ENCODE peak calls at places on chromosomes 11 and 22, in five cellular contexts. A is lower lobe of right lung, L is GM23338, K is H1, C is kidney. Y is an unnamed sample. For H3K36me3, the result is how much of the 10 kb centered on the place peaks cover.

GRCh38 chr11:103716363-103716762 is 320.1 kb upstream of the DDI1 start:
- DNase-seq in A (no peak), L (no peak), K (no peak), C (peak), Y (no peak)

GRCh38 chr11:200224-201003 is 6.8 kb downstream of the BET1L start:
- DNase-seq in A (peak), L (peak), K (no peak), C (peak), Y (no peak)

GRCh38 chr22:49545606-49546005 is 282.1 kb downstream of the BRD1 start:
- DNase-seq in A (peak), L (no peak), K (no peak), C (peak), Y (no peak)

GRCh38 chr11:70155386-70155785 is 47.7 kb upstream of the FADD start:
- DNase-seq in A (no peak), L (no peak), K (no peak), C (no peak), Y (no peak)

GRCh38 chr22:26713823-26714449 is 56.5 kb downstream of the MIAT start:
- DNase-seq in A (no peak), L (no peak), K (no peak), C (no peak), Y (no peak)

GRCh38 chr22:33083212-33083611 is 25.0 kb upstream of the SYN3 start:
- DNase-seq in A (no peak), L (peak), K (no peak), C (no peak), Y (no peak)

GRCh38 chr22:26646158-26646557 is 11.2 kb upstream of the MIAT start:
- DNase-seq in A (no peak), L (no peak), K (no peak), C (no peak), Y (no peak)

GRCh38 chr11:61626580-61627380 is 45.9 kb upstream of the SYT7 start:
- DNase-seq in A (peak), L (peak), K (no peak), C (peak), Y (peak)

GRCh38 chr11:2797741-2798361 is 87.7 kb downstream of the CDKN1C start:
- DNase-seq in A (peak), L (no peak), K (no peak), C (no peak), Y (no peak)

GRCh38 chr11:60130496-60130895 is 42.0 kb downstream of the MS4A2 start:
- DNase-seq in A (no peak), L (peak), K (peak), C (no peak), Y (peak)

GRCh38 chr11:55457641-55458040 is 89.9 kb downstream of the OR4A15 start:
- DNase-seq in A (no peak), L (no peak), K (no peak), C (no peak), Y (no peak)

GRCh38 chr11:77993902-77994301 is 566 bp downstream of the INTS4 start:
- DNase-seq in A (no peak), L (peak), K (no peak), C (no peak), Y (peak)

GRCh38 chr11:70895061-70895670 is 357.2 kb downstream of the SHANK2 start:
- DNase-seq in A (peak), L (no peak), K (no peak), C (peak), Y (peak)

GRCh38 chr11:77411238-77411637 is 62.7 kb downstream of the PAK1 start:
- DNase-seq in A (peak), L (peak), K (no peak), C (peak), Y (no peak)

GRCh38 chr11:37973926-37974325 is 1375.9 kb upstream of the RAG2 start:
- DNase-seq in A (no peak), L (no peak), K (no peak), C (no peak), Y (no peak)

GRCh38 chr11:64453466-64453865 is 94.5 kb downstream of the RPS6KA4 start:
- DNase-seq in A (no peak), L (no peak), K (no peak), C (peak), Y (peak)

GRCh38 chr11:79147731-79148130 is 293.1 kb downstream of the TENM4 start:
- DNase-seq in A (no peak), L (no peak), K (no peak), C (no peak), Y (no peak)

GRCh38 chr11:77602385-77603105 is 12.8 kb downstream of the AQP11 start:
- DNase-seq in A (no peak), L (no peak), K (no peak), C (no peak), Y (no peak)

GRCh38 chr11:12526789-12527188 is 147.4 kb upstream of the TEAD1 start:
- DNase-seq in A (no peak), L (no peak), K (no peak), C (no peak), Y (no peak)

GRCh38 chr11:33930317-33931021 is 38.6 kb upstream of the LMO2 start:
- DNase-seq in A (no peak), L (no peak), K (no peak), C (no peak), Y (no peak)

GRCh38 chr11:57490456-57491248 is 24.9 kb downstream of the SLC43A1 start:
- DNase-seq in A (no peak), L (no peak), K (no peak), C (no peak), Y (no peak)

GRCh38 chr22:30235687-30236170 is 10.8 kb downstream of the LIF start:
- DNase-seq in A (no peak), L (peak), K (no peak), C (peak), Y (peak)

GRCh38 chr11:111330234-111330893 is 32.0 kb downstream of the POU2AF3 start:
- DNase-seq in A (no peak), L (no peak), K (no peak), C (no peak), Y (no peak)

GRCh38 chr22:44645531-44645930 is 56.5 kb upstream of the PRR5 start:
- DNase-seq in A (no peak), L (no peak), K (no peak), C (peak), Y (peak)

GRCh38 chr22:41383085-41383484 is 1.3 kb downstream of the TEF start:
- DNase-seq in A (no peak), L (no peak), K (no peak), C (no peak), Y (no peak)
- H3K4me3 ChIP-seq in A (peak), L (peak), K (peak), C (peak), Y (no peak)

GRCh38 chr11:65537620-65538231 is 12.8 kb downstream of the SCYL1 start:
- DNase-seq in A (no peak), L (no peak), K (no peak), C (no peak), Y (no peak)
- H3K36me3 ChIP-seq in A (half or more), L (under half), K (under half), C (under half), Y (under half)

GRCh38 chr11:73528877-73529530 is 68.9 kb downstream of the FAM168A start:
- DNase-seq in A (no peak), L (peak), K (no peak), C (no peak), Y (no peak)

GRCh38 chr11:73525611-73526010 is 72.3 kb downstream of the FAM168A start:
- DNase-seq in A (no peak), L (no peak), K (no peak), C (no peak), Y (no peak)

GRCh38 chr11:73530109-73530508 is 67.8 kb downstream of the FAM168A start:
- DNase-seq in A (no peak), L (peak), K (peak), C (no peak), Y (no peak)

GRCh38 chr11:73528013-73528412 is 69.9 kb downstream of the FAM168A start:
- DNase-seq in A (no peak), L (no peak), K (no peak), C (no peak), Y (no peak)

DNA sequence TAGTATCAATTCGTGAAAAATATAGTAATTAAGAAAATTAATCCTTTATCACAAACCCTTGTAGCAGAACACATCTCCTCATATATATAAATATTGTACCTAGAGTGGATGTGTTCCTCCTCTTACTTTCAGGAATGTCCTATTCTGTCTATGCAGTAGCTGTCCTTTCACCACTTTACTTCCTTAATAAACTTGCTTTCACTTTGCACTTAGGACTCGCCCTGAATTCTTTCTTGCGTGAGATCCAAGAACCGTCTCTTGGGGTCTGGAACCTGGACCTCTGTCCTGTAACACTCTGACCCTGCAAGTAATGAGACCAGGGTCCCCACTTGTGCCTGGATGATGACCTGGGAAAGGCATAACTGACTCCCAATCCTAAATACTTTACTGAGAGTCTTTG is 69.5 kb downstream of the FAM168A start:
- DNase-seq in A (no peak), L (no peak), K (no peak), C (no peak), Y (no peak)
- H3K4me3 ChIP-seq in A (peak), L (peak), K (no peak), C (peak), Y (no peak)

GRCh38 chr11:95802806-95803205 is 12.5 kb downstream of the CEP57 start:
- DNase-seq in A (no peak), L (no peak), K (no peak), C (no peak), Y (no peak)
- H3K36me3 ChIP-seq in A (under half), L (under half), K (under half), C (under half), Y (under half)

DNA sequence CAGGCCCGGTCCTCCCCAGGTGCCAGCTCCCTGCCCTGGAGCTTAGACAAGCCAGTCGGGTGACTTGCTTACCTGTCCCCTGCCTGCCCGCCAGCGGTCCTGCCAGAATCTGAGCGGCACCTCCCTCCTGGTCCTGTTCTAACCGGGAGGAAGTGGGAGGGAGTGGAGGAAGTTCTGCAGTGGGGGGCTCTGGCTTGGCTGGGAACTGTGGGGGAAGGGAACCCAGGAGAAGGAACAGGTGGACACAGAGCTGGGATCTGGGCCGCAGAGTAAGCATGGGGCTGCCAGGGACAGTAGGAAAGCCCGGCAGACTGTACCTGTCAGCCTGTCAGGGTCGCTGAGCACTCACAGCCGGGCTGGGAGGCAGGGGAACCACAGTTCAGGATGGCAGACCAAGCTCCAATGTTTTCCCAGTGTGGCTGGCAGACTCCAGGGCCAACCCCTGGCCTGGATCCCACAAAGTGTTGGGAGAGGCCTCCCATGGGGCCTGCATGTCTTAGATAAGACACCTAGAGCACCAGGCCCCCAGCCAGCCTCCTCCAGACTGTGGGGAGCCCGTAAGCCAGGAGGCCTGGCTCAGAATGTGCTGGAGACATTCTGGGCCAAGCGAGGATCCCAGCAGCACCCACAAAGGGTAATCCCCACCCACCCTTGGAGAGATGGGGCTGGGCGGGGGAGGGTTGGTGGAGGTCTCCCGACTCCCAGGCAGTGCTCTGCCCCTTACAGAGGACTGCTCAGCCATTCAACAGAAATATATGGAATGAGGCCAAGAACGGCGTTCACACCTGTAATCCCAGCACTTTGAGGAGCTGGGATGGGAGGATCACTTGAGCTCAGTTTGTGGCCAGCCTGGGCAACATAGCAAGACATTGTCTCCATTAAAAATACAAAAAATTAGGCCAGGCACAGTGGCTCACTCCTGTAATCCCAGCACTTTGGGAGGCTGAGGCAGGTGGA is 2.3 kb downstream of the CYB5R3 start:
- DNase-seq in A (no peak), L (no peak), K (no peak), C (peak), Y (peak)
- H3K4me3 ChIP-seq in A (peak), L (no peak), K (no peak), C (peak), Y (no peak)

GRCh38 chr11:30412509-30412908 is 89.6 kb downstream of the ARL14EP start:
- DNase-seq in A (no peak), L (no peak), K (no peak), C (no peak), Y (no peak)
- H3K36me3 ChIP-seq in A (under half), L (under half), K (under half), C (under half), Y (under half)

DNA sequence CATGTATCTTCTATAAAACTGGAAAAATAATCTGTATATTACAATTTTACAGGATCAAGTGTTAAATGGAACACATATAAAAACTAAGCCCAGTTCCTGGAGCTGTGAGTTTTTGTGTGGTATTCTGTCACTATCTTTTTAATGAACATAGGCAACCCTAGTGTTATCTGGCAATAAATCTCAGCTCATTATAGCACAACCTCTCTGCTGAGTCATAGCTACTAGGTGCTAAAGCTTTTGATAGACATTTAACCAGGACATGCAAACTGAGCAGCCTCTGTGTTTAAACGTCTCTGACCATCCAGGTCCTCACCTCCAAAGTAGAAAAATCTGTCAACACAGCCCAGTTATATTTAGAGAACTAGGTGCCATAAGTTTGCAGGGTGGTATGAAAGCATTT is 91.0 kb upstream of the CARD18 start:
- DNase-seq in A (no peak), L (no peak), K (no peak), C (no peak), Y (no peak)
- H3K4me3 ChIP-seq in A (no peak), L (no peak), K (no peak), C (no peak), Y (no peak)

GRCh38 chr22:47695176-47695575 is 932.7 kb downstream of the TBC1D22A start:
- DNase-seq in A (no peak), L (no peak), K (no peak), C (no peak), Y (no peak)
- H3K36me3 ChIP-seq in A (under half), L (under half), K (under half), C (under half), Y (under half)

Y was measured in H7.